ENCODE peak calls at places on chromosomes 1 and 21, in four cellular contexts. P is suprapubic skin, K is tibial nerve, Q is SK-N-SH. Y is an unnamed sample. For H3K4me1, the result is how much of the 10 kb centered on the place peaks cover.

GRCh38 chr1:218779341-218779831 is 394.3 kb upstream of the LYPLAL1 start:
- DNase-seq in P (no peak), K (no peak), Q (no peak), Y (no peak)

GRCh38 chr1:76492752-76493420 is 374.4 kb upstream of the ST6GALNAC5 start:
- DNase-seq in P (no peak), K (no peak), Q (no peak), Y (no peak)

GRCh38 chr1:192958871-192959270 is 100.3 kb downstream of the UCHL5 start:
- DNase-seq in P (no peak), K (no peak), Q (no peak), Y (no peak)

GRCh38 chr21:42337830-42338729 is 12.7 kb downstream of the TFF2 start:
- DNase-seq in P (no peak), K (peak), Q (peak), Y (peak)

GRCh38 chr1:67711850-67712202 is 26.8 kb downstream of the GADD45A start:
- DNase-seq in P (no peak), K (no peak), Q (no peak), Y (no peak)

GRCh38 chr1:207282049-207282448 is 39.4 kb upstream of the CD55 start:
- DNase-seq in P (no peak), K (no peak), Q (no peak), Y (no peak)

GRCh38 chr1:13728104-13728503 is 28.1 kb downstream of the PRDM2 start:
- DNase-seq in P (no peak), K (no peak), Q (no peak), Y (no peak)

GRCh38 chr1:1291611-1292441 is 11.6 kb downstream of the SCNN1D start:
- DNase-seq in P (no peak), K (no peak), Q (peak), Y (peak)

GRCh38 chr1:78840447-78841251 is 165.9 kb downstream of the ADGRL4 start:
- DNase-seq in P (no peak), K (no peak), Q (no peak), Y (no peak)

GRCh38 chr1:233859446-233859845 is 45.0 kb upstream of the SLC35F3 start:
- DNase-seq in P (no peak), K (no peak), Q (no peak), Y (no peak)

GRCh38 chr1:62882161-62882560 is 98.2 kb downstream of the ATG4C start:
- DNase-seq in P (no peak), K (no peak), Q (peak), Y (no peak)

GRCh38 chr1:89436856-89437255 is 73.0 kb downstream of the GBP6 start:
- DNase-seq in P (no peak), K (no peak), Q (no peak), Y (no peak)

GRCh38 chr1:185821612-185822385 is 87.6 kb downstream of the HMCN1 start:
- DNase-seq in P (no peak), K (no peak), Q (no peak), Y (no peak)

GRCh38 chr21:42121792-42122191 is 50.7 kb downstream of the UMODL1 start:
- DNase-seq in P (no peak), K (no peak), Q (no peak), Y (no peak)

GRCh38 chr1:14228677-14229076 is 369.8 kb upstream of the KAZN start:
- DNase-seq in P (no peak), K (no peak), Q (no peak), Y (no peak)

GRCh38 chr1:54356680-54357147 is 49.5 kb downstream of the SSBP3 start:
- DNase-seq in P (no peak), K (no peak), Q (no peak), Y (no peak)

GRCh38 chr21:38743772-38744529 is 61.8 kb upstream of the ETS2 start:
- DNase-seq in P (no peak), K (no peak), Q (no peak), Y (no peak)

GRCh38 chr1:108877858-108878257 is 1.1 kb downstream of the GPSM2 start:
- DNase-seq in P (no peak), K (no peak), Q (peak), Y (no peak)

GRCh38 chr1:192399161-192399560 is 82.4 kb downstream of the RGS21 start:
- DNase-seq in P (no peak), K (no peak), Q (no peak), Y (no peak)

GRCh38 chr1:162696286-162696862 is 64.1 kb downstream of the DDR2 start:
- DNase-seq in P (peak), K (peak), Q (peak), Y (peak)

GRCh38 chr1:66282343-66282852 is 251.6 kb upstream of the SGIP1 start:
- DNase-seq in P (no peak), K (no peak), Q (no peak), Y (no peak)

GRCh38 chr1:12562955-12563576 is 54.9 kb downstream of the DHRS3 start:
- DNase-seq in P (no peak), K (no peak), Q (no peak), Y (no peak)

GRCh38 chr1:193019442-193020026 is 39.6 kb downstream of the UCHL5 start:
- DNase-seq in P (no peak), K (no peak), Q (peak), Y (no peak)

GRCh38 chr1:174874337-174875053 is 125.3 kb upstream of the CACYBP start:
- DNase-seq in P (no peak), K (no peak), Q (no peak), Y (no peak)

GRCh38 chr1:75797273-75797588 is 549 bp downstream of the MSH4 start:
- DNase-seq in P (no peak), K (no peak), Q (no peak), Y (no peak)

GRCh38 chr1:1562556-1563195 is 12.0 kb downstream of the SSU72 start:
- DNase-seq in P (no peak), K (no peak), Q (no peak), Y (no peak)

GRCh38 chr1:14672030-14672429 is 73.5 kb downstream of the KAZN start:
- DNase-seq in P (no peak), K (no peak), Q (no peak), Y (no peak)

GRCh38 chr1:93608188-93609109 is 73.2 kb downstream of the BCAR3 start:
- DNase-seq in P (no peak), K (no peak), Q (peak), Y (no peak)

GRCh38 chr21:33051925-33052324 is 18.0 kb upstream of the OLIG1 start:
- DNase-seq in P (no peak), K (no peak), Q (no peak), Y (no peak)

GRCh38 chr1:56060901-56061300 is 518.5 kb downstream of the PLPP3 start:
- DNase-seq in P (no peak), K (no peak), Q (no peak), Y (no peak)

GRCh38 chr1:30267046-30267445 is 456.3 kb downstream of the MATN1 start:
- DNase-seq in P (peak), K (no peak), Q (no peak), Y (no peak)

GRCh38 chr1:115761601-115762302 is 6.8 kb downstream of the CASQ2 start:
- DNase-seq in P (no peak), K (no peak), Q (no peak), Y (no peak)

GRCh38 chr1:14946011-14946359 is 207.6 kb upstream of the TMEM51 start:
- DNase-seq in P (no peak), K (no peak), Q (no peak), Y (no peak)

GRCh38 chr1:192439373-192440025 is 122.7 kb downstream of the RGS21 start:
- DNase-seq in P (no peak), K (no peak), Q (no peak), Y (no peak)

GRCh38 chr1:24566266-24566867 is 10.5 kb downstream of the NCMAP start:
- DNase-seq in P (no peak), K (no peak), Q (no peak), Y (no peak)

GRCh38 chr1:204344665-204345064 is 15.1 kb downstream of the PLEKHA6 start:
- DNase-seq in P (no peak), K (peak), Q (peak), Y (peak)

GRCh38 chr1:245878585-245878984 is 628.5 kb downstream of the SMYD3 start:
- DNase-seq in P (no peak), K (no peak), Q (no peak), Y (no peak)

GRCh38 chr1:152933196-152933595 is 13.8 kb upstream of the SPRR5 start:
- DNase-seq in P (no peak), K (no peak), Q (no peak), Y (no peak)
- TF ChIP-seq EP300 in P (no peak), K (no peak), Q (no peak), Y (no peak)

DNA sequence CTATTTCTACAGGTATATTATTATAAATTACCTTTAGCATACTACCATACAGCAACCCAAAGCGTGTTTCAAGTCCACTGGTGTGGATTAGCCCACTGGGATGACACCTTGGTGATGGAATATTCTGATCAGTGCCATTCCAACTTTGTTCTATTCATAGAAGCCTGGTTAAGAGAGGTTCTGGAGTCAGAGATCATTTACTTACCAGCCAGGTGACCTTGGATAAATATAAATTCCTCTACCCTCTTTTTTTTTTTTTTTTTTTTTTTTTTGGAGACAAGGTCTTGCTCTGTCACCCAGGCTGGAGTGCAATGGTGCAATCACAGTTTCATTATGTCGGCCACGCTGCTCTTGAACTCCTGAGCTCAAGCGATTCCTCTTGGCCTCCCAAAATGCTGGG is at the start of gene SPATA45:
- DNase-seq in P (no peak), K (no peak), Q (no peak), Y (no peak)
- H3K4me3 ChIP-seq in P (no peak), K (no peak), Q (no peak), Y (no peak)

GRCh38 chr1:10768552-10768951 is 27.9 kb downstream of the CASZ1 start:
- DNase-seq in P (no peak), K (no peak), Q (no peak), Y (no peak)
- H3K4me1 ChIP-seq in P (half or more), K (under half), Q (under half), Y (under half)

GRCh38 chr1:20110679-20111078 is 8.7 kb downstream of the PLA2G2D start:
- DNase-seq in P (no peak), K (no peak), Q (no peak), Y (no peak)
- TF ChIP-seq EP300 in P (no peak), K (no peak), Q (no peak), Y (no peak)